ENCODE peak calls at places on chromosomes 2 and 18, in eight cellular contexts. T, G, C, K, I, U, J and Z are unnamed samples.

GRCh38 chr2:170509460-170510193 is 205.5 kb upstream of the SP5 start:
- DNase-seq in G (peak; percentile 71), C (no peak), K (no peak), T (no peak), J (no peak), I (no peak), U (no peak), Z (no peak)

GRCh38 chr2:151166410-151166809 is 95.3 kb downstream of the RBM43 start:
- DNase-seq in J (no peak), K (no peak), T (no peak), G (no peak), I (no peak), C (no peak), U (no peak), Z (no peak)

GRCh38 chr18:11859903-11860407 is 8.7 kb downstream of the CHMP1B start:
- DNase-seq in C (no peak), T (peak; percentile 64), U (peak; percentile 91), J (no peak), G (peak; percentile 98), I (peak; percentile 62), K (no peak), Z (peak; percentile 21)

GRCh38 chr2:239677455-239678185 is 276.8 kb upstream of the HDAC4 start:
- DNase-seq in J (no peak), T (no peak), K (no peak), U (no peak), C (no peak), I (no peak), G (no peak), Z (no peak)

GRCh38 chr2:134148843-134149472 is 104.9 kb upstream of the MGAT5 start:
- DNase-seq in U (no peak), K (no peak), T (no peak), J (no peak), G (no peak), I (no peak), C (no peak), Z (no peak)

GRCh38 chr2:26961603-26962184 is 8.7 kb upstream of the MAPRE3 start:
- DNase-seq in K (peak; percentile 84), J (peak; percentile 58), C (peak; percentile 90), G (peak; percentile 94), I (peak; percentile 87), U (peak; percentile 75), T (peak; percentile 81), Z (peak; percentile 59)

GRCh38 chr2:237474511-237474911 is 12.5 kb upstream of the MLPH start:
- DNase-seq in J (no peak), G (no peak), T (peak; percentile 65), I (no peak), C (no peak), K (no peak), U (peak; percentile 63), Z (no peak)

GRCh38 chr2:40332096-40332826 is 119.6 kb downstream of the SLC8A1 start:
- DNase-seq in I (peak; percentile 95), G (peak; percentile 95), J (no peak), U (peak; percentile 80), T (peak; percentile 85), K (no peak), C (no peak), Z (peak; percentile 44)

GRCh38 chr2:40625849-40626248 is 174.0 kb upstream of the SLC8A1 start:
- DNase-seq in G (peak; percentile 75), T (peak; percentile 84), J (no peak), C (no peak), I (peak; percentile 23), K (no peak), U (peak; percentile 52), Z (peak; percentile 36)

GRCh38 chr2:238646281-238646680 is 201.6 kb upstream of the TWIST2 start:
- DNase-seq in K (no peak), J (no peak), T (no peak), U (no peak), I (no peak), G (no peak), C (no peak), Z (no peak)

GRCh38 chr18:449374-449773 is 51.1 kb downstream of the COLEC12 start:
- DNase-seq in C (peak; percentile 70), J (no peak), I (peak; percentile 78), T (no peak), G (peak; percentile 45), U (no peak), K (no peak), Z (no peak)

GRCh38 chr2:25252291-25253152 is 84.1 kb upstream of the POMC start:
- DNase-seq in U (peak; percentile 31), G (peak; percentile 55), J (peak; percentile 49), I (peak; percentile 82), K (peak; percentile 94), T (peak; percentile 69), C (no peak), Z (no peak)

GRCh38 chr2:6545795-6546194 is 319.9 kb downstream of the CMPK2 start:
- DNase-seq in C (no peak), T (no peak), J (no peak), I (no peak), U (no peak), G (no peak), K (no peak), Z (no peak)

GRCh38 chr2:25588576-25588975 is 84.8 kb downstream of the DTNB start:
- DNase-seq in C (no peak), K (no peak), G (no peak), U (no peak), I (no peak), T (no peak), J (no peak), Z (no peak)

GRCh38 chr18:35950628-35950982 is 21.9 kb upstream of the RMP24 start:
- DNase-seq in G (no peak), C (no peak), U (no peak), I (no peak), J (no peak), T (no peak), K (no peak), Z (no peak)

GRCh38 chr2:211822686-211823335 is 715.8 kb downstream of the ERBB4 start:
- DNase-seq in U (peak; percentile 29), G (peak; percentile 76), I (no peak), J (no peak), T (no peak), C (no peak), K (no peak), Z (no peak)

DNA sequence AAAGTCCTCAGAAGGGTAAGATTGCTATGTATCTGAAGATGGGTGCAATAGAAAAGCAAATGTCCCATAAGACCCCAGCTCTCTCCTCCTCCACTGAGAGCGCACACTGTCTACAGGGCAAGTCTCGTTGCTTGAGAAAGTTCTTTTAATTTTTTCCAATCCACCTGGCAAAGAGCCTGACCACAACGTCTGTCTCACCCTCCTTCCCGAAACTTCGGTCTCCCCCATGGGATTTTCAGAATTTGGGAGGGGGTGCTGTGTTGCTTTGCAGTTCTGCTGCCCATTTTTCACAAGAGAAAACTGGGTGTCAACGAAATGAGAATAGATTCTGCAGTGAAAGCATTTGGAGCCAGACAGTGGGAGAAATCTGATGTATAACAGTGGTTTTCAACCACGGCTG is 40.4 kb downstream of the SERTAD2 start:
- DNase-seq in T (no peak), G (no peak), I (no peak), K (no peak), J (no peak), C (no peak), U (no peak), Z (no peak)
- H3K27ac ChIP-seq in T (no peak overlapping the region), G (no peak overlapping the region), I (no peak overlapping the region), K (no peak overlapping the region), J (no peak overlapping the region), C (no peak overlapping the region), U (no peak overlapping the region), Z (no peak overlapping the region)

DNA sequence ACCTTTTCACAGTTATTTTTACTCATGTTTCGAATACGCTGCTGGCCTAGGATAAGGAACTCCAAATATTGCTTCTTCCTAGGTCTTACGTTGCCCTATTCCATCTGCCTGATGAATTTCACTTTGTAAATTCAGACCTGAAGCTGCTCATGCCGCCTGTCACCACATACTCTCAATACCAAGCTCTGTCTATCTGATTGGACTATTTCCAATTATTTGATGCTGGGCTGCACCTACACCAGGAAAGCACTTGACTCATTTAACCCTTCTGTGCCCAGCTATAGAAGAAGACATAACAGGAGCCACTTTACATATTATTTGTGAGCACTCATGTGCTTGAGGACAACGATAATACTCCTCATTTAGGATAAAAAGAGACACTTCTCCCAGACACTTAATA is 1293.9 kb upstream of the LRRTM1 start:
- DNase-seq in U (no peak), J (no peak), C (no peak), T (no peak), G (peak; percentile 69), K (no peak), I (no peak), Z (no peak)
- H3K27me3 ChIP-seq in U (no peaks in the 10 kb centered on the region), J (no peaks in the 10 kb centered on the region), C (no peaks in the 10 kb centered on the region), T (no peaks in the 10 kb centered on the region), G (no peaks in the 10 kb centered on the region), K (no peaks in the 10 kb centered on the region), I (no peaks in the 10 kb centered on the region), Z (no peaks in the 10 kb centered on the region)

GRCh38 chr2:42786561-42787345 is 5.6 kb downstream of the HAAO start:
- DNase-seq in U (no peak), I (no peak), T (no peak), C (no peak), K (no peak), G (no peak), J (no peak), Z (no peak)

GRCh38 chr2:42783511-42783910 is 8.9 kb downstream of the HAAO start:
- DNase-seq in G (no peak), I (no peak), T (no peak), K (no peak), J (no peak), C (no peak), U (no peak), Z (no peak)

GRCh38 chr2:42781204-42781603 is 11.2 kb downstream of the HAAO start:
- DNase-seq in T (no peak), K (no peak), J (no peak), C (no peak), G (no peak), U (no peak), I (no peak), Z (no peak)

GRCh38 chr2:42787424-42787787 is 5.0 kb downstream of the HAAO start:
- DNase-seq in U (no peak), J (no peak), C (no peak), I (no peak), K (no peak), T (no peak), G (no peak), Z (no peak)

DNA sequence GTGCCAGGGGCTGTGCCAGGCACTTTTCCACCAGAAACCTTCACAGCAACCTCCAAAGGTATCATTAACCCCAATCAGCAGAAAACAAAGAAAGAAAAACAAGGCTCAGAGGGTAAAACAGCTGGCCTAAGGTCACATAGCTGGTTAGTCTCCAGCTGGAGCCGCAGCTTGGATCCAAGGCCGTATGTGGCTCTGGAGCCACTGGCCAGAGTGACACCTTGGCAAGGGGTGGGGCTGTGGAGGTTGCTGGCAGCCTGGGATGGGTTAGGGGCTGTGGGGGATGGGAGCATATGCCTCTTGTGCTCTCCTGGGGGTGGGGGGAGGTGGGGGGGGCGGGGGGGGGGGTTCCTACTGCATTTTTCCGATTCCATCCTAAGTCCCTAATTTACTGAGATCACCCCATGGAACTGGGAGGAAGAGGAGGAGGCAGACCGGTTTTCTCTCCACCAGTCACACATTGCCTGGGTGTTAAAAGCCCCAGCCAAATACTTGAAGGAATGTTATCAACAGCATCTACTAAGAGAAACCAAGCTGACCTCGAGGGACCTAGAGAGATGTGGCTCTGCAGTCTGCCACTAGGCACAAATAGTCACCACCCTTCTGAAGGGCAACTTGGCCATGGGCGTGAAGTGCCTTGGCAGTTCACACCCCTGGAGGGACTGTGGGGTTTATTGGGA is 8.0 kb downstream of the HAAO start:
- DNase-seq in J (no peak), C (no peak), T (no peak), U (no peak), K (no peak), I (no peak), G (no peak), Z (no peak)
- H3K27ac ChIP-seq in J (no peak overlapping the region), C (no peak overlapping the region), T (no peak overlapping the region), U (no peak overlapping the region), K (no peak overlapping the region), I (no peak overlapping the region), G (no peak overlapping the region), Z (no peak overlapping the region)

GRCh38 chr2:240705204-240705781 is 13.6 kb downstream of the AQP12A start:
- DNase-seq in C (no peak), K (no peak), I (no peak), J (no peak), T (no peak), G (no peak), U (no peak), Z (no peak)
- H3K27me3 ChIP-seq in C (peaks cover 83% of the 10 kb centered on the region), K (no peaks in the 10 kb centered on the region), I (no peaks in the 10 kb centered on the region), J (no peaks in the 10 kb centered on the region), T (peaks cover 15% of the 10 kb centered on the region), G (peaks cover 67% of the 10 kb centered on the region), U (peaks cover 12% of the 10 kb centered on the region), Z (peaks cover 30% of the 10 kb centered on the region)